ENCODE peak calls at places on chromosomes 16 and 17, in seven cellular contexts. D is SK-N-SH, C is H1, L is GM12892, Z is HepG2, N is GM12891, A is GM12878. M is an unnamed sample.

GRCh38 chr17:4607773-4608187 is 23.5 kb downstream of the SMTNL2 start:
- DNase-seq in D (no peak), C (no peak), L (no peak), Z (no peak), N (no peak), A (no peak), M (peak)

GRCh38 chr16:78147846-78148535 is 48.5 kb downstream of the WWOX start:
- DNase-seq in D (no peak), C (no peak), L (no peak), Z (no peak), N (no peak), A (no peak), M (no peak)

GRCh38 chr16:29029168-29029994 is 44.5 kb downstream of the LAT start:
- DNase-seq in D (no peak), C (peak), L (no peak), Z (no peak), N (no peak), A (no peak), M (peak)

GRCh38 chr16:50050802-50051201 is 15.0 kb upstream of the HEATR3 start:
- DNase-seq in D (no peak), C (no peak), L (no peak), Z (no peak), N (no peak), A (no peak), M (no peak)

GRCh38 chr17:59620518-59621259 is 994 bp downstream of the CLTC start:
- DNase-seq in D (peak), C (no peak), L (peak), Z (peak), N (no peak), A (no peak), M (peak)

GRCh38 chr17:6567528-6568185 is 11.3 kb upstream of the PITPNM3 start:
- DNase-seq in D (peak), C (peak), L (no peak), Z (no peak), N (no peak), A (no peak), M (no peak)

GRCh38 chr17:50565559-50566350 is 5.2 kb downstream of the CACNA1G start:
- DNase-seq in D (peak), C (no peak), L (no peak), Z (no peak), N (no peak), A (no peak), M (peak)

GRCh38 chr17:58338907-58339774 is 10.5 kb upstream of the TSPOAP1 start:
- DNase-seq in D (peak), C (peak), L (peak), Z (peak), N (no peak), A (peak), M (peak)

GRCh38 chr17:33987162-33987561 is 267.9 kb upstream of the CCL2 start:
- DNase-seq in D (no peak), C (no peak), L (no peak), Z (no peak), N (no peak), A (no peak), M (no peak)

GRCh38 chr16:12930881-12931280 is 29.5 kb downstream of the SHISA9 start:
- DNase-seq in D (no peak), C (no peak), L (no peak), Z (no peak), N (no peak), A (no peak), M (no peak)

GRCh38 chr17:57577751-57578607 is 167.1 kb downstream of the CCDC182 start:
- DNase-seq in D (peak), C (no peak), L (no peak), Z (peak), N (no peak), A (no peak), M (no peak)

GRCh38 chr17:6497496-6498221 is 53.4 kb downstream of the PIMREG start:
- DNase-seq in D (no peak), C (no peak), L (no peak), Z (no peak), N (no peak), A (no peak), M (no peak)

GRCh38 chr17:43881758-43882505 is 25.4 kb downstream of the MPP2 start:
- DNase-seq in D (no peak), C (no peak), L (no peak), Z (no peak), N (no peak), A (no peak), M (peak)

GRCh38 chr16:31455601-31456314 is 3.5 kb upstream of the ARMC5 start:
- DNase-seq in D (peak), C (peak), L (no peak), Z (no peak), N (no peak), A (no peak), M (peak)

GRCh38 chr16:81901483-81901882 is 109.8 kb downstream of the SDR42E1 start:
- DNase-seq in D (no peak), C (no peak), L (no peak), Z (no peak), N (no peak), A (no peak), M (no peak)

GRCh38 chr17:76139801-76140660 is 1.0 kb downstream of the FOXJ1 start:
- DNase-seq in D (peak), C (peak), L (peak), Z (no peak), N (peak), A (no peak), M (peak)

GRCh38 chr16:4263504-4264436 is 9.1 kb downstream of the TFAP4 start:
- DNase-seq in D (peak), C (peak), L (no peak), Z (peak), N (no peak), A (no peak), M (peak)

GRCh38 chr16:72122916-72123315 is 29.3 kb downstream of the DHX38 start:
- DNase-seq in D (no peak), C (no peak), L (no peak), Z (no peak), N (no peak), A (no peak), M (no peak)

GRCh38 chr16:89870440-89870839 is 3.0 kb upstream of the TCF25 start:
- DNase-seq in D (no peak), C (no peak), L (no peak), Z (no peak), N (no peak), A (no peak), M (no peak)

GRCh38 chr16:20515580-20516179 is 60.5 kb downstream of the ACSM2B start:
- DNase-seq in D (no peak), C (no peak), L (no peak), Z (peak), N (no peak), A (no peak), M (no peak)

GRCh38 chr17:44587339-44587738 is 30.1 kb downstream of the FZD2 start:
- DNase-seq in D (peak), C (no peak), L (no peak), Z (peak), N (no peak), A (no peak), M (peak)

GRCh38 chr17:45436625-45437460 is 4.2 kb upstream of the ARHGAP27 start:
- DNase-seq in D (peak), C (no peak), L (no peak), Z (no peak), N (no peak), A (no peak), M (no peak)

GRCh38 chr16:3020247-3020603 is at the start of gene TNFRSF12A:
- DNase-seq in D (peak), C (peak), L (peak), Z (peak), N (peak), A (no peak), M (peak)

GRCh38 chr17:69870091-69870530 is 204.9 kb upstream of the KCNJ16 start:
- DNase-seq in D (no peak), C (no peak), L (no peak), Z (no peak), N (no peak), A (no peak), M (no peak)

GRCh38 chr17:3527468-3527867 is 30.1 kb downstream of the TRPV3 start:
- DNase-seq in D (no peak), C (no peak), L (no peak), Z (no peak), N (no peak), A (no peak), M (no peak)

GRCh38 chr16:75192606-75193264 is 14.2 kb downstream of the CTRB2 start:
- DNase-seq in D (no peak), C (no peak), L (no peak), Z (peak), N (no peak), A (no peak), M (no peak)

GRCh38 chr16:14289692-14290340 is 218.7 kb downstream of the MRTFB start:
- DNase-seq in D (peak), C (peak), L (no peak), Z (peak), N (no peak), A (no peak), M (peak)

GRCh38 chr17:82599674-82600661 is 48.3 kb downstream of the WDR45B start:
- DNase-seq in D (peak), C (no peak), L (no peak), Z (no peak), N (no peak), A (no peak), M (no peak)

GRCh38 chr16:25066747-25067631 is 44.6 kb upstream of the LCMT1 start:
- DNase-seq in D (peak), C (peak), L (peak), Z (peak), N (peak), A (no peak), M (peak)
- TF ChIP-seq TAF1 in D (no peak), C (peak), L (peak), Z (peak), N (no peak), A (no peak), M (peak)

GRCh38 chr17:78114831-78115723 is 13.5 kb downstream of the TMC6 start:
- DNase-seq in D (peak), C (no peak), L (no peak), Z (no peak), N (no peak), A (no peak), M (peak)
- TF ChIP-seq POLR2AphosphoS5 in D (no peak), C (no peak), L (no peak), Z (no peak), N (peak), A (peak), M (no peak)

GRCh38 chr17:77581480-77581879 is 377.0 kb upstream of the TNRC6C start:
- DNase-seq in D (no peak), C (no peak), L (no peak), Z (no peak), N (no peak), A (no peak), M (no peak)
- TF ChIP-seq TAF1 in D (no peak), C (no peak), L (no peak), Z (no peak), N (no peak), A (no peak), M (no peak)

GRCh38 chr17:81291662-81292061 is 3.4 kb downstream of the SLC38A10 start:
- DNase-seq in D (peak), C (peak), L (peak), Z (peak), N (peak), A (no peak), M (peak)
- TF ChIP-seq POLR2AphosphoS5 in D (no peak), C (no peak), L (no peak), Z (no peak), N (no peak), A (no peak), M (no peak)

GRCh38 chr16:54460254-54460860 is 173.8 kb upstream of the IRX3 start:
- DNase-seq in D (no peak), C (no peak), L (no peak), Z (no peak), N (no peak), A (no peak), M (no peak)
- TF ChIP-seq TAF1 in D (no peak), C (no peak), L (no peak), Z (no peak), N (no peak), A (no peak), M (no peak)

GRCh38 chr16:69406780-69407331 is 17.6 kb upstream of the CYB5B start:
- DNase-seq in D (no peak), C (no peak), L (no peak), Z (peak), N (no peak), A (no peak), M (peak)
- TF ChIP-seq POLR2AphosphoS5 in D (no peak), C (no peak), L (no peak), Z (no peak), N (no peak), A (no peak), M (no peak)

GRCh38 chr17:924711-925480 is 54.7 kb downstream of the NXN start:
- DNase-seq in D (no peak), C (no peak), L (no peak), Z (no peak), N (no peak), A (no peak), M (no peak)

GRCh38 chr17:929547-929946 is 50.0 kb downstream of the NXN start:
- DNase-seq in D (no peak), C (no peak), L (no peak), Z (no peak), N (no peak), A (no peak), M (no peak)

GRCh38 chr17:927611-928461 is 51.7 kb downstream of the NXN start:
- DNase-seq in D (no peak), C (no peak), L (no peak), Z (no peak), N (no peak), A (no peak), M (no peak)

GRCh38 chr17:923633-924032 is 55.9 kb downstream of the NXN start:
- DNase-seq in D (no peak), C (no peak), L (no peak), Z (no peak), N (no peak), A (no peak), M (no peak)

DNA sequence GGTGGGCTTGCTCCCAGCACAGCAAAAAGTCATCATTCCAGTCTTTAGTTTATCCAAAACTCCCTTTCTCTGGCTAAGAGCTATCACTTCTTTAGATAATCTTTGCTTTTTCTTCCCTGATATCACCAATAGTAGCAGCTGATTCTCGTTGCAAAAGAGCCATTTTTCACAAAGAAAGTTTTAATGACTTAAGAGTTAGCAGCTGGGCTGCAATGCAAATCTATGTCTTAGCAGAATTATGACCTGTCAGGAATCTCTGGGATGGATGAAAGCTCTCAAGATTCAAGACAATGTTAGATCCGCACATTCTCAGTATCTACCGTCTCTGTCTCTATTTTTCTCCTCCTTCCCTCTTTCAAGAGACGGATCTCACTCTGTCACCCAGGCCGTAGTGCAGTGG is 53.7 kb downstream of the NXN start:
- DNase-seq in D (no peak), C (no peak), L (no peak), Z (no peak), N (no peak), A (no peak), M (no peak)
- TF ChIP-seq TAF1 in D (no peak), C (no peak), L (no peak), Z (no peak), N (no peak), A (no peak), M (no peak)

GRCh38 chr16:11536104-11536866 is 50.4 kb downstream of the LITAF start:
- DNase-seq in D (no peak), C (no peak), L (no peak), Z (no peak), N (no peak), A (no peak), M (no peak)
- TF ChIP-seq POLR2AphosphoS5 in D (no peak), C (no peak), L (no peak), Z (no peak), N (no peak), A (no peak), M (no peak)

GRCh38 chr17:36921131-36921851 is 16.0 kb upstream of the LHX1 start:
- DNase-seq in D (no peak), C (peak), L (no peak), Z (peak), N (no peak), A (no peak), M (no peak)

GRCh38 chr17:36918260-36918691 is 19.0 kb upstream of the LHX1 start:
- DNase-seq in D (no peak), C (no peak), L (no peak), Z (no peak), N (no peak), A (no peak), M (peak)

GRCh38 chr17:36922175-36922574 is 15.1 kb upstream of the LHX1 start:
- DNase-seq in D (no peak), C (no peak), L (no peak), Z (no peak), N (no peak), A (no peak), M (no peak)

GRCh38 chr17:36919407-36919968 is 17.8 kb upstream of the LHX1 start:
- DNase-seq in D (no peak), C (no peak), L (no peak), Z (no peak), N (no peak), A (no peak), M (no peak)

GRCh38 chr17:36920032-36921000 is 17.0 kb upstream of the LHX1 start:
- DNase-seq in D (no peak), C (peak), L (no peak), Z (no peak), N (no peak), A (no peak), M (peak)
- TF ChIP-seq TAF1 in D (no peak), C (no peak), L (no peak), Z (no peak), N (no peak), A (no peak), M (no peak)

M was measured in K562.